ENCODE peak calls at places on chromosome 1, in five cellular contexts. One of them, this sample, is unnamed.

GRCh38 chr1:9010781-9011323 is 15.4 kb downstream of the SLC2A7 start:
- DNase-seq in activated CD4-positive, alpha-beta memory T cell treated with anti-CD3 and anti-CD28 coated beads, Interleukin-2, amount 10 ng/mL, durations not matched to agents 7 days and 5 days: no peak
- DNase-seq in amniotic stem cell: no peak
- DNase-seq in activated T-helper 1 cell treated with anti-CD3 and anti-CD28 coated beads, Interleukin-2, amount 50 U/mL, for 16 hours: no peak
- DNase-seq in NCI-H526 treated with DMSO at 0.1 percent for 48 hours: no peak
- DNase-seq in this sample: no peak

GRCh38 chr1:228753236-228753741 is 18.0 kb downstream of the RHOU start:
- DNase-seq in activated CD4-positive, alpha-beta memory T cell treated with anti-CD3 and anti-CD28 coated beads, Interleukin-2, amount 10 ng/mL, durations not matched to agents 7 days and 5 days: no peak
- DNase-seq in amniotic stem cell: no peak
- DNase-seq in activated T-helper 1 cell treated with anti-CD3 and anti-CD28 coated beads, Interleukin-2, amount 50 U/mL, for 16 hours: no peak
- DNase-seq in NCI-H526 treated with DMSO at 0.1 percent for 48 hours: no peak
- DNase-seq in this sample: no peak

GRCh38 chr1:59761440-59761839 is 53.3 kb upstream of the HOOK1 start:
- DNase-seq in activated CD4-positive, alpha-beta memory T cell treated with anti-CD3 and anti-CD28 coated beads, Interleukin-2, amount 10 ng/mL, durations not matched to agents 7 days and 5 days: no peak
- DNase-seq in amniotic stem cell: no peak
- DNase-seq in activated T-helper 1 cell treated with anti-CD3 and anti-CD28 coated beads, Interleukin-2, amount 50 U/mL, for 16 hours: no peak
- DNase-seq in NCI-H526 treated with DMSO at 0.1 percent for 48 hours: no peak
- DNase-seq in this sample: no peak

GRCh38 chr1:175090775-175091174 is 23.1 kb downstream of the TNN start:
- DNase-seq in activated CD4-positive, alpha-beta memory T cell treated with anti-CD3 and anti-CD28 coated beads, Interleukin-2, amount 10 ng/mL, durations not matched to agents 7 days and 5 days: no peak
- DNase-seq in amniotic stem cell: no peak
- DNase-seq in activated T-helper 1 cell treated with anti-CD3 and anti-CD28 coated beads, Interleukin-2, amount 50 U/mL, for 16 hours: no peak
- DNase-seq in NCI-H526 treated with DMSO at 0.1 percent for 48 hours: no peak
- DNase-seq in this sample: no peak

GRCh38 chr1:167922023-167922422 is 8.1 kb upstream of the ADCY10 start:
- DNase-seq in activated CD4-positive, alpha-beta memory T cell treated with anti-CD3 and anti-CD28 coated beads, Interleukin-2, amount 10 ng/mL, durations not matched to agents 7 days and 5 days: no peak
- DNase-seq in amniotic stem cell: no peak
- DNase-seq in activated T-helper 1 cell treated with anti-CD3 and anti-CD28 coated beads, Interleukin-2, amount 50 U/mL, for 16 hours: no peak
- DNase-seq in NCI-H526 treated with DMSO at 0.1 percent for 48 hours: no peak
- DNase-seq in this sample: peak

GRCh38 chr1:178612261-178612660 is 99.4 kb downstream of the TEX35 start:
- DNase-seq in activated CD4-positive, alpha-beta memory T cell treated with anti-CD3 and anti-CD28 coated beads, Interleukin-2, amount 10 ng/mL, durations not matched to agents 7 days and 5 days: no peak
- DNase-seq in amniotic stem cell: no peak
- DNase-seq in activated T-helper 1 cell treated with anti-CD3 and anti-CD28 coated beads, Interleukin-2, amount 50 U/mL, for 16 hours: no peak
- DNase-seq in NCI-H526 treated with DMSO at 0.1 percent for 48 hours: no peak
- DNase-seq in this sample: peak

GRCh38 chr1:31705080-31705866 is 1.5 kb upstream of the COL16A1 start:
- DNase-seq in activated CD4-positive, alpha-beta memory T cell treated with anti-CD3 and anti-CD28 coated beads, Interleukin-2, amount 10 ng/mL, durations not matched to agents 7 days and 5 days: peak
- DNase-seq in amniotic stem cell: no peak
- DNase-seq in activated T-helper 1 cell treated with anti-CD3 and anti-CD28 coated beads, Interleukin-2, amount 50 U/mL, for 16 hours: peak
- DNase-seq in NCI-H526 treated with DMSO at 0.1 percent for 48 hours: no peak
- DNase-seq in this sample: peak

GRCh38 chr1:19006000-19006399 is 49.5 kb upstream of the IFFO2 start:
- DNase-seq in activated CD4-positive, alpha-beta memory T cell treated with anti-CD3 and anti-CD28 coated beads, Interleukin-2, amount 10 ng/mL, durations not matched to agents 7 days and 5 days: no peak
- DNase-seq in amniotic stem cell: no peak
- DNase-seq in activated T-helper 1 cell treated with anti-CD3 and anti-CD28 coated beads, Interleukin-2, amount 50 U/mL, for 16 hours: no peak
- DNase-seq in NCI-H526 treated with DMSO at 0.1 percent for 48 hours: no peak
- DNase-seq in this sample: no peak

GRCh38 chr1:75292013-75292412 is 157.8 kb downstream of the LHX8 start:
- DNase-seq in activated CD4-positive, alpha-beta memory T cell treated with anti-CD3 and anti-CD28 coated beads, Interleukin-2, amount 10 ng/mL, durations not matched to agents 7 days and 5 days: no peak
- DNase-seq in amniotic stem cell: no peak
- DNase-seq in activated T-helper 1 cell treated with anti-CD3 and anti-CD28 coated beads, Interleukin-2, amount 50 U/mL, for 16 hours: no peak
- DNase-seq in NCI-H526 treated with DMSO at 0.1 percent for 48 hours: no peak
- DNase-seq in this sample: no peak

GRCh38 chr1:172630868-172631267 is 28.0 kb upstream of the FASLG start:
- DNase-seq in activated CD4-positive, alpha-beta memory T cell treated with anti-CD3 and anti-CD28 coated beads, Interleukin-2, amount 10 ng/mL, durations not matched to agents 7 days and 5 days: no peak
- DNase-seq in amniotic stem cell: no peak
- DNase-seq in activated T-helper 1 cell treated with anti-CD3 and anti-CD28 coated beads, Interleukin-2, amount 50 U/mL, for 16 hours: no peak
- DNase-seq in NCI-H526 treated with DMSO at 0.1 percent for 48 hours: no peak
- DNase-seq in this sample: no peak

GRCh38 chr1:156642265-156643185 is 608 bp downstream of the BCAN start:
- DNase-seq in activated CD4-positive, alpha-beta memory T cell treated with anti-CD3 and anti-CD28 coated beads, Interleukin-2, amount 10 ng/mL, durations not matched to agents 7 days and 5 days: no peak
- DNase-seq in amniotic stem cell: no peak
- DNase-seq in activated T-helper 1 cell treated with anti-CD3 and anti-CD28 coated beads, Interleukin-2, amount 50 U/mL, for 16 hours: no peak
- DNase-seq in NCI-H526 treated with DMSO at 0.1 percent for 48 hours: no peak
- DNase-seq in this sample: no peak

GRCh38 chr1:98458514-98459259 is 202.8 kb upstream of the SNX7 start:
- DNase-seq in activated CD4-positive, alpha-beta memory T cell treated with anti-CD3 and anti-CD28 coated beads, Interleukin-2, amount 10 ng/mL, durations not matched to agents 7 days and 5 days: no peak
- DNase-seq in amniotic stem cell: no peak
- DNase-seq in activated T-helper 1 cell treated with anti-CD3 and anti-CD28 coated beads, Interleukin-2, amount 50 U/mL, for 16 hours: no peak
- DNase-seq in NCI-H526 treated with DMSO at 0.1 percent for 48 hours: no peak
- DNase-seq in this sample: no peak

GRCh38 chr1:36118805-36119204 is 6.2 kb downstream of the COL8A2 start:
- DNase-seq in activated CD4-positive, alpha-beta memory T cell treated with anti-CD3 and anti-CD28 coated beads, Interleukin-2, amount 10 ng/mL, durations not matched to agents 7 days and 5 days: no peak
- DNase-seq in amniotic stem cell: no peak
- DNase-seq in activated T-helper 1 cell treated with anti-CD3 and anti-CD28 coated beads, Interleukin-2, amount 50 U/mL, for 16 hours: no peak
- DNase-seq in NCI-H526 treated with DMSO at 0.1 percent for 48 hours: no peak
- DNase-seq in this sample: no peak

GRCh38 chr1:218164111-218164929 is 120.8 kb upstream of the RRP15 start:
- DNase-seq in activated CD4-positive, alpha-beta memory T cell treated with anti-CD3 and anti-CD28 coated beads, Interleukin-2, amount 10 ng/mL, durations not matched to agents 7 days and 5 days: no peak
- DNase-seq in amniotic stem cell: no peak
- DNase-seq in activated T-helper 1 cell treated with anti-CD3 and anti-CD28 coated beads, Interleukin-2, amount 50 U/mL, for 16 hours: no peak
- DNase-seq in NCI-H526 treated with DMSO at 0.1 percent for 48 hours: peak
- DNase-seq in this sample: peak

GRCh38 chr1:212218911-212219310 is 66.3 kb upstream of the PPP2R5A start:
- DNase-seq in activated CD4-positive, alpha-beta memory T cell treated with anti-CD3 and anti-CD28 coated beads, Interleukin-2, amount 10 ng/mL, durations not matched to agents 7 days and 5 days: no peak
- DNase-seq in amniotic stem cell: peak
- DNase-seq in activated T-helper 1 cell treated with anti-CD3 and anti-CD28 coated beads, Interleukin-2, amount 50 U/mL, for 16 hours: no peak
- DNase-seq in NCI-H526 treated with DMSO at 0.1 percent for 48 hours: no peak
- DNase-seq in this sample: peak

GRCh38 chr1:30764396-30764795 is 6.8 kb upstream of the LAPTM5 start:
- DNase-seq in activated CD4-positive, alpha-beta memory T cell treated with anti-CD3 and anti-CD28 coated beads, Interleukin-2, amount 10 ng/mL, durations not matched to agents 7 days and 5 days: no peak
- DNase-seq in amniotic stem cell: no peak
- DNase-seq in activated T-helper 1 cell treated with anti-CD3 and anti-CD28 coated beads, Interleukin-2, amount 50 U/mL, for 16 hours: no peak
- DNase-seq in NCI-H526 treated with DMSO at 0.1 percent for 48 hours: no peak
- DNase-seq in this sample: no peak

GRCh38 chr1:163796394-163796821 is 474.7 kb downstream of the NUF2 start:
- DNase-seq in activated CD4-positive, alpha-beta memory T cell treated with anti-CD3 and anti-CD28 coated beads, Interleukin-2, amount 10 ng/mL, durations not matched to agents 7 days and 5 days: no peak
- DNase-seq in amniotic stem cell: no peak
- DNase-seq in activated T-helper 1 cell treated with anti-CD3 and anti-CD28 coated beads, Interleukin-2, amount 50 U/mL, for 16 hours: no peak
- DNase-seq in NCI-H526 treated with DMSO at 0.1 percent for 48 hours: peak
- DNase-seq in this sample: peak

GRCh38 chr1:187067160-187067559 is 238.4 kb downstream of the PLA2G4A start:
- DNase-seq in activated CD4-positive, alpha-beta memory T cell treated with anti-CD3 and anti-CD28 coated beads, Interleukin-2, amount 10 ng/mL, durations not matched to agents 7 days and 5 days: no peak
- DNase-seq in amniotic stem cell: no peak
- DNase-seq in activated T-helper 1 cell treated with anti-CD3 and anti-CD28 coated beads, Interleukin-2, amount 50 U/mL, for 16 hours: no peak
- DNase-seq in NCI-H526 treated with DMSO at 0.1 percent for 48 hours: no peak
- DNase-seq in this sample: no peak

GRCh38 chr1:111625263-111625662 is 5.7 kb downstream of the RAP1A start:
- DNase-seq in activated CD4-positive, alpha-beta memory T cell treated with anti-CD3 and anti-CD28 coated beads, Interleukin-2, amount 10 ng/mL, durations not matched to agents 7 days and 5 days: no peak
- DNase-seq in amniotic stem cell: no peak
- DNase-seq in activated T-helper 1 cell treated with anti-CD3 and anti-CD28 coated beads, Interleukin-2, amount 50 U/mL, for 16 hours: no peak
- DNase-seq in NCI-H526 treated with DMSO at 0.1 percent for 48 hours: no peak
- DNase-seq in this sample: no peak

This sample was measured in cardiac fibroblast.